ENCODE peak calls at places on chromosome 16, in six cellular contexts. K, W, A, E, X and F are unnamed samples.

GRCh38 chr16:89473791-89474414 is 16.5 kb downstream of the ANKRD11 start:
- DNase-seq in E (peak; percentile 31), X (no peak), W (no peak), A (no peak), K (peak; percentile 67), F (peak; percentile 82)

GRCh38 chr16:50103764-50104163 is 38.0 kb downstream of the HEATR3 start:
- DNase-seq in X (no peak), E (no peak), K (peak; percentile 60), W (no peak), A (no peak), F (peak; percentile 90)

GRCh38 chr16:11668590-11669379 is 530 bp downstream of the SNN start:
- DNase-seq in K (no peak), E (no peak), W (no peak), A (peak; percentile 41), X (no peak), F (no peak)

GRCh38 chr16:82382521-82382920 is 212.5 kb upstream of the MPHOSPH6 start:
- DNase-seq in W (no peak), E (no peak), K (no peak), A (no peak), X (no peak), F (no peak)

GRCh38 chr16:73797115-73797514 is 499.5 kb upstream of the PSMD7 start:
- DNase-seq in K (no peak), X (no peak), E (no peak), W (no peak), A (no peak), F (no peak)

GRCh38 chr16:4915226-4915761 is 21.7 kb downstream of the PPL start:
- DNase-seq in E (no peak), X (no peak), W (no peak), K (peak; percentile 34), A (no peak), F (peak; percentile 51)

GRCh38 chr16:79269211-79269863 is 331.2 kb downstream of the MAF start:
- DNase-seq in E (no peak), K (no peak), X (no peak), W (peak; percentile 58), A (no peak), F (no peak)

GRCh38 chr16:49532243-49532870 is 158.8 kb downstream of the C16orf78 start:
- DNase-seq in E (no peak), K (no peak), A (no peak), X (no peak), W (no peak), F (no peak)

GRCh38 chr16:52103791-52104190 is 443.2 kb downstream of the TOX3 start:
- DNase-seq in E (no peak), K (no peak), X (no peak), A (no peak), W (no peak), F (no peak)

GRCh38 chr16:53465606-53466290 is 31.5 kb downstream of the RBL2 start:
- DNase-seq in E (peak; percentile 48), A (peak; percentile 40), K (peak; percentile 85), X (no peak), W (no peak), F (peak; percentile 70)

GRCh38 chr16:75952124-75952523 is 225.8 kb upstream of the CPHXL start:
- DNase-seq in A (no peak), E (no peak), W (no peak), K (no peak), X (no peak), F (no peak)

GRCh38 chr16:13112639-13113038 is 211.2 kb downstream of the SHISA9 start:
- DNase-seq in W (no peak), A (no peak), K (no peak), E (no peak), X (no peak), F (no peak)

GRCh38 chr16:31177136-31177535 is 2.8 kb upstream of the FUS start:
- DNase-seq in X (no peak), E (no peak), K (peak; percentile 57), W (no peak), A (no peak), F (peak; percentile 40)

GRCh38 chr16:57846078-57846697 is 43.9 kb upstream of the KIFC3 start:
- DNase-seq in X (no peak), A (peak; percentile 32), E (peak; percentile 89), K (no peak), W (no peak), F (no peak)

GRCh38 chr16:27712251-27712711 is 162.3 kb downstream of the KATNIP start:
- DNase-seq in K (no peak), A (no peak), E (no peak), X (no peak), W (no peak), F (no peak)

GRCh38 chr16:2231016-2231931 is 5.0 kb upstream of the DNASE1L2 start:
- DNase-seq in W (no peak), X (no peak), A (no peak), K (no peak), E (no peak), F (peak; percentile 84)

GRCh38 chr16:67862623-67863583 is 9.9 kb upstream of the EDC4 start:
- DNase-seq in W (no peak), K (peak; percentile 60), E (no peak), X (no peak), A (no peak), F (peak; percentile 55)

GRCh38 chr16:87822571-87822970 is 46.7 kb downstream of the SLC7A5 start:
- DNase-seq in K (no peak), A (no peak), E (peak; percentile 74), W (no peak), X (no peak), F (no peak)

GRCh38 chr16:72210571-72210970 is 38.6 kb upstream of the PMFBP1 start:
- DNase-seq in K (no peak), W (no peak), A (no peak), X (no peak), E (no peak), F (no peak)

GRCh38 chr16:58259995-58260394 is 34.8 kb downstream of the PRSS54 start:
- DNase-seq in W (no peak), A (no peak), K (no peak), E (no peak), X (no peak), F (no peak)

GRCh38 chr16:75260856-75261589 is 9.6 kb upstream of the BCAR1 start:
- DNase-seq in E (no peak), W (no peak), X (no peak), K (no peak), A (no peak), F (no peak)

GRCh38 chr16:46427340-46428107 is 193.7 kb downstream of the SHCBP1 start:
- DNase-seq in K (no peak), W (no peak), X (no peak), A (no peak), E (no peak), F (no peak)

GRCh38 chr16:46743232-46743719 is 4.9 kb downstream of the MYLK3 start:
- DNase-seq in E (no peak), K (no peak), W (no peak), A (no peak), X (no peak), F (peak; percentile 22)

GRCh38 chr16:1037023-1037933 is 35.3 kb upstream of the SSTR5 start:
- DNase-seq in A (no peak), W (no peak), X (no peak), K (peak; percentile 67), E (no peak), F (peak; percentile 53)

GRCh38 chr16:12583237-12583897 is 220.3 kb downstream of the CPPED1 start:
- DNase-seq in E (no peak), K (no peak), A (no peak), W (no peak), X (no peak), F (no peak)

GRCh38 chr16:47944589-47944988 is 211.2 kb downstream of the ABCC12 start:
- DNase-seq in X (no peak), K (no peak), E (no peak), A (no peak), W (no peak), F (no peak)

GRCh38 chr16:21940570-21940969 is 12.6 kb upstream of the UQCRC2 start:
- DNase-seq in X (no peak), K (no peak), E (no peak), A (no peak), W (no peak), F (no peak)

GRCh38 chr16:19691161-19691850 is 26.7 kb downstream of the KNOP1 start:
- DNase-seq in K (no peak), E (no peak), A (no peak), X (no peak), W (no peak), F (no peak)

GRCh38 chr16:65601781-65602180 is 479.9 kb upstream of the CDH11 start:
- DNase-seq in W (no peak), A (no peak), E (no peak), X (no peak), K (no peak), F (no peak)

GRCh38 chr16:56932588-56933265 is 785 bp downstream of the HERPUD1 start:
- DNase-seq in X (peak; percentile 11), E (peak; percentile 63), K (peak; percentile 81), W (no peak), A (peak; percentile 80), F (peak; percentile 81)

GRCh38 chr16:84369938-84370627 is 1.7 kb downstream of the ATP2C2 start:
- DNase-seq in K (no peak), E (no peak), X (no peak), W (no peak), A (no peak), F (peak; percentile 36)

GRCh38 chr16:19872179-19872863 is 12.3 kb downstream of the GPRC5B start:
- DNase-seq in A (no peak), W (no peak), X (no peak), E (no peak), K (no peak), F (no peak)

GRCh38 chr16:87626401-87626800 is 24.1 kb downstream of the JPH3 start:
- DNase-seq in W (no peak), E (no peak), X (no peak), K (no peak), A (no peak), F (peak; percentile 43)

GRCh38 chr16:82761858-82762257 is 135.1 kb downstream of the CDH13 start:
- DNase-seq in K (no peak), X (no peak), A (no peak), W (no peak), E (no peak), F (no peak)

GRCh38 chr16:47018223-47018891 is 44.9 kb upstream of the DNAJA2 start:
- DNase-seq in A (peak; percentile 58), K (peak; percentile 61), E (peak; percentile 38), W (peak; percentile 34), X (no peak), F (peak; percentile 67)

GRCh38 chr16:51666821-51667220 is 515.8 kb upstream of the SALL1 start:
- DNase-seq in W (no peak), E (no peak), A (no peak), K (no peak), X (no peak), F (no peak)

GRCh38 chr16:11407047-11407982 is 62.1 kb downstream of the RMI2 start:
- DNase-seq in A (peak; percentile 75), K (peak; percentile 81), E (peak; percentile 82), X (peak; percentile 14), W (peak; percentile 70), F (peak; percentile 79)

GRCh38 chr16:27067138-27067537 is 411 bp downstream of the C16orf82 start:
- DNase-seq in E (peak; percentile 13), X (no peak), W (no peak), K (no peak), A (no peak), F (no peak)

GRCh38 chr16:46894011-46894672 is 10.0 kb downstream of the GPT2 start:
- DNase-seq in E (no peak), X (no peak), A (peak; percentile 64), W (no peak), K (no peak), F (no peak)

GRCh38 chr16:16019488-16019887 is 70.1 kb downstream of the ABCC1 start:
- DNase-seq in X (no peak), K (peak; percentile 85), E (peak; percentile 48), A (no peak), W (no peak), F (peak; percentile 64)